ENCODE peak calls at places on chromosomes 4 and X, in nine cellular contexts. D is WTC11, F is ovary, I is GM12865, S is heart left ventricle, N is epithelial cell of esophagus, Q is kidney epithelial cell, G is keratinocyte, V is SK-N-SH. B is an unnamed sample.

GRCh38 chr4:177386416-177386815 is 55.8 kb downstream of the AGA start:
- DNase-seq in D (no peak), F (no peak), I (no peak), S (no peak), N (no peak), Q (no peak), G (no peak), V (no peak), B (no peak)

GRCh38 chr4:57234252-57234775 is 124.1 kb upstream of the IGFBP7 start:
- DNase-seq in D (no peak), F (no peak), I (no peak), S (no peak), N (no peak), Q (no peak), G (no peak), V (no peak), B (no peak)

GRCh38 chrX:34655496-34656258 is 1.4 kb downstream of the TMEM47 start:
- DNase-seq in D (no peak), F (no peak), I (no peak), S (no peak), N (no peak), Q (no peak), G (no peak), V (no peak), B (peak)

GRCh38 chrX:118893923-118894322 is 70.3 kb downstream of the ZCCHC12 start:
- DNase-seq in D (no peak), F (no peak), I (no peak), S (no peak), N (no peak), Q (no peak), G (no peak), V (no peak), B (no peak)

GRCh38 chr4:15318621-15319348 is 109.0 kb upstream of the C1QTNF7 start:
- DNase-seq in D (no peak), F (no peak), I (no peak), S (no peak), N (peak), Q (no peak), G (no peak), V (no peak), B (no peak)

GRCh38 chr4:125828316-125828715 is 513.6 kb downstream of the FAT4 start:
- DNase-seq in D (no peak), F (no peak), I (no peak), S (no peak), N (no peak), Q (no peak), G (no peak), V (no peak), B (no peak)

GRCh38 chr4:155603360-155603891 is 63.2 kb upstream of the GUCY1A1 start:
- DNase-seq in D (no peak), F (no peak), I (peak), S (no peak), N (peak), Q (no peak), G (no peak), V (no peak), B (no peak)

GRCh38 chrX:39577976-39578962 is 519.5 kb downstream of the BCOR start:
- DNase-seq in D (no peak), F (peak), I (peak), S (peak), N (no peak), Q (no peak), G (no peak), V (no peak), B (no peak)

GRCh38 chrX:21319323-21319722 is 54.9 kb upstream of the CNKSR2 start:
- DNase-seq in D (no peak), F (no peak), I (no peak), S (no peak), N (no peak), Q (no peak), G (no peak), V (no peak), B (no peak)

GRCh38 chrX:77658886-77659285 is 127.1 kb downstream of the ATRX start:
- DNase-seq in D (no peak), F (no peak), I (no peak), S (no peak), N (no peak), Q (no peak), G (no peak), V (no peak), B (no peak)

GRCh38 chrX:103254921-103255455 is at the start of gene TCEAL8:
- DNase-seq in D (peak), F (peak), I (peak), S (peak), N (peak), Q (peak), G (no peak), V (peak), B (peak)

GRCh38 chrX:16138108-16138427 is 14.7 kb downstream of the GRPR start:
- DNase-seq in D (no peak), F (no peak), I (peak), S (no peak), N (peak), Q (no peak), G (no peak), V (no peak), B (no peak)

GRCh38 chr4:6724461-6725111 is 8.6 kb downstream of the BLOC1S4 start:
- DNase-seq in D (no peak), F (no peak), I (no peak), S (no peak), N (no peak), Q (no peak), G (no peak), V (no peak), B (no peak)

GRCh38 chr4:86380176-86380724 is 20.4 kb upstream of the MAPK10 start:
- DNase-seq in D (no peak), F (no peak), I (no peak), S (no peak), N (no peak), Q (no peak), G (no peak), V (no peak), B (no peak)

GRCh38 chr4:102180080-102180479 is 165.2 kb downstream of the SLC39A8 start:
- DNase-seq in D (no peak), F (no peak), I (no peak), S (no peak), N (no peak), Q (no peak), G (no peak), V (peak), B (no peak)

GRCh38 chr4:39362827-39363226 is 3.3 kb downstream of the RFC1 start:
- DNase-seq in D (no peak), F (no peak), I (no peak), S (no peak), N (no peak), Q (no peak), G (no peak), V (no peak), B (no peak)

GRCh38 chrX:1138476-1138875 is 74.0 kb downstream of the CRLF2 start:
- DNase-seq in D (no peak), F (no peak), I (no peak), S (no peak), N (no peak), Q (no peak), G (no peak), V (no peak), B (no peak)

GRCh38 chr4:143882892-143883291 is 22.5 kb downstream of the GYPE start:
- DNase-seq in D (no peak), F (no peak), I (no peak), S (no peak), N (no peak), Q (no peak), G (no peak), V (no peak), B (no peak)

GRCh38 chr4:21885241-21885640 is 63.3 kb downstream of the KCNIP4 start:
- DNase-seq in D (no peak), F (no peak), I (no peak), S (no peak), N (no peak), Q (no peak), G (no peak), V (no peak), B (no peak)

GRCh38 chrX:72358313-72358712 is 52.6 kb upstream of the CITED1 start:
- DNase-seq in D (no peak), F (no peak), I (no peak), S (no peak), N (peak), Q (no peak), G (no peak), V (no peak), B (no peak)

GRCh38 chrX:131621650-131622049 is 77.8 kb downstream of the OR13H1 start:
- DNase-seq in D (no peak), F (no peak), I (no peak), S (no peak), N (no peak), Q (no peak), G (no peak), V (no peak), B (no peak)

GRCh38 chrX:148389629-148390028 is 110.8 kb upstream of the AFF2 start:
- DNase-seq in D (no peak), F (no peak), I (no peak), S (no peak), N (no peak), Q (no peak), G (no peak), V (no peak), B (no peak)

GRCh38 chr4:105594094-105595010 is 41.9 kb downstream of the ARHGEF38 start:
- DNase-seq in D (no peak), F (no peak), I (peak), S (no peak), N (peak), Q (peak), G (no peak), V (no peak), B (no peak)

GRCh38 chr4:13918110-13918509 is 290.6 kb upstream of the BOD1L1 start:
- DNase-seq in D (no peak), F (no peak), I (no peak), S (peak), N (peak), Q (peak), G (peak), V (no peak), B (no peak)

GRCh38 chrX:154002215-154002719 is 17.4 kb downstream of the IRAK1 start:
- DNase-seq in D (no peak), F (no peak), I (peak), S (peak), N (peak), Q (peak), G (no peak), V (no peak), B (no peak)

GRCh38 chr4:177546745-177547144 is 104.5 kb upstream of the AGA start:
- DNase-seq in D (no peak), F (no peak), I (no peak), S (no peak), N (peak), Q (no peak), G (no peak), V (no peak), B (no peak)

GRCh38 chr4:12260453-12260852 is 831.8 kb upstream of the HS3ST1 start:
- DNase-seq in D (no peak), F (no peak), I (no peak), S (no peak), N (no peak), Q (no peak), G (no peak), V (no peak), B (no peak)

GRCh38 chr4:97548943-97549583 is 594.2 kb downstream of the STPG2 start:
- DNase-seq in D (no peak), F (no peak), I (peak), S (no peak), N (peak), Q (no peak), G (no peak), V (no peak), B (no peak)

GRCh38 chr4:113311047-113311446 is 261.6 kb downstream of the ANK2 start:
- DNase-seq in D (no peak), F (no peak), I (no peak), S (no peak), N (peak), Q (no peak), G (peak), V (no peak), B (no peak)

GRCh38 chr4:109730294-109731051 is 603 bp upstream of the PLA2G12A start:
- DNase-seq in D (peak), F (no peak), I (no peak), S (peak), N (peak), Q (peak), G (no peak), V (peak), B (peak)

GRCh38 chr4:142840516-142841123 is 5.5 kb downstream of the INPP4B start:
- DNase-seq in D (no peak), F (no peak), I (peak), S (no peak), N (peak), Q (no peak), G (no peak), V (peak), B (no peak)

GRCh38 chrX:34365482-34365881 is 233.4 kb upstream of the FAM47A start:
- DNase-seq in D (peak), F (no peak), I (no peak), S (no peak), N (peak), Q (no peak), G (no peak), V (no peak), B (peak)

GRCh38 chr4:175813126-175813715 is 1.2 kb upstream of the GPM6A start:
- DNase-seq in D (no peak), F (no peak), I (no peak), S (no peak), N (no peak), Q (no peak), G (no peak), V (no peak), B (no peak)

GRCh38 chr4:163702736-163703135 is 208.2 kb downstream of the TMA16 start:
- DNase-seq in D (no peak), F (no peak), I (no peak), S (no peak), N (no peak), Q (no peak), G (no peak), V (no peak), B (no peak)

GRCh38 chrX:97016106-97016505 is 132.4 kb downstream of the RPA4 start:
- DNase-seq in D (no peak), F (no peak), I (no peak), S (no peak), N (no peak), Q (no peak), G (no peak), V (no peak), B (no peak)

GRCh38 chrX:96372313-96373046 is 312.2 kb upstream of the DIAPH2 start:
- DNase-seq in D (no peak), F (no peak), I (peak), S (no peak), N (peak), Q (no peak), G (no peak), V (peak), B (peak)

GRCh38 chr4:84483738-84484137 is 15.4 kb downstream of the NKX6-1 start:
- DNase-seq in D (peak), F (no peak), I (no peak), S (no peak), N (no peak), Q (no peak), G (no peak), V (no peak), B (no peak)

GRCh38 chr4:84481077-84481878 is 17.8 kb downstream of the NKX6-1 start:
- DNase-seq in D (peak), F (no peak), I (no peak), S (no peak), N (no peak), Q (no peak), G (no peak), V (no peak), B (no peak)

GRCh38 chr4:84481879-84482245 is 17.2 kb downstream of the NKX6-1 start:
- DNase-seq in D (peak), F (no peak), I (no peak), S (no peak), N (no peak), Q (no peak), G (no peak), V (no peak), B (no peak)

GRCh38 chr4:84484274-84484673 is 14.8 kb downstream of the NKX6-1 start:
- DNase-seq in D (peak), F (no peak), I (no peak), S (no peak), N (no peak), Q (no peak), G (no peak), V (no peak), B (no peak)

GRCh38 chr4:84482564-84483563 is 16.2 kb downstream of the NKX6-1 start:
- DNase-seq in D (peak), F (no peak), I (no peak), S (no peak), N (peak), Q (no peak), G (no peak), V (peak), B (no peak)
- TF ChIP-seq CTCF in D (peak), F (no peak), I (no peak), S (peak), N (peak), Q (peak), G (peak), V (peak), B (peak)

DNA sequence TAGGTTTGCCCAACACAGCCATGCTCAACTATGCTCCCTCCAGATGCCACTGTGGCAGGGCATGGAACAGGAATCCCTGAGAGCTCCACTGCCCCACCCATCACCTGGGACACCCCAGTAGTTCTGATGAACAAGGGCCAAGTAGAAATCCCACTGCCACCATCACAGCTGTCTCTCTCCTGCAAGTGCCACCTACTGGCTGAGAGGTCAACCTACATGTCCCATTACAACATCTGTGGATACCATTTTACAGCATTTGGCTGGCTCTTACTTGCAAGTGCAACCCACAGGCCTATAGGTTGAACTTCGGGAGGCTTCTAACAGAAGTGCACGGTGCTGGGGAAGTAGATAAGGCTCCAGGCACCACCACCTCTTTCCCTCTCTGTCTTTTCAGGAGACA is 142.5 kb downstream of the CXXC4 start:
- DNase-seq in D (peak), F (no peak), I (peak), S (no peak), N (peak), Q (no peak), G (no peak), V (no peak), B (no peak)
- TF ChIP-seq CTCF in D (peak), F (no peak), I (peak), S (no peak), N (peak), Q (peak), G (peak), V (peak), B (peak)

DNA sequence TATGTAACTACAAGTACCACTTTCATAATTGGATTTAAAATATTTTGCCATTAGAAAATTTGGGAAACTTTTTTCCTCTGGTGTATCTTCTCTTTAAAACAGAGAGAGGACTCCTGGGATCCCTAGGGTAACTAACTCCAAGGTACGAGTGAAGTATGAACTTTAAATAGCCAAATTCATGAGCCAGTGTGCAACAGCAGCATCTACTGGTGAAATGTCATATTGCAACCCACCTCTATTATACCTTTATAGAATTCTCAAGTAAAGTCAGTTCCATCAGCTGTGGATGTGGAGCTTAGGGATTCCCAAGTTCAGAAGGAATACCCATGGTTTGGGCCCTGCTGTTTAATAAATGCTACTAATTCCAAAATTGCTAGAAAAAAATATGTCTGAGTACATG is 282.7 kb upstream of the TAPT1 start:
- DNase-seq in D (no peak), F (no peak), I (peak), S (no peak), N (peak), Q (no peak), G (no peak), V (no peak), B (no peak)
- TF ChIP-seq CTCF in D (peak), F (no peak), I (peak), S (peak), N (peak), Q (peak), G (peak), V (peak), B (peak)

GRCh38 chrX:155086202-155086840 is 15.0 kb downstream of the BRCC3 start:
- DNase-seq in D (peak), F (no peak), I (peak), S (no peak), N (peak), Q (no peak), G (no peak), V (peak), B (peak)
- TF ChIP-seq CTCF in D (peak), F (peak), I (peak), S (peak), N (peak), Q (peak), G (peak), V (peak), B (peak)

B was measured in neural crest cell.